ENCODE peak calls at places on chromosomes 13 and 19, in six cellular contexts. V is IMR-90, O is neuronal stem cell, L is H9, R is H1, I is trophoblast cell. N is an unnamed sample.

GRCh38 chr13:111994578-111994977 is 72.4 kb upstream of the SOX1 start:
- DNase-seq in L (no peak), V (no peak), O (no peak), I (no peak), R (no peak), N (no peak)

GRCh38 chr19:18456974-18457373 is 19.0 kb upstream of the ISYNA1 start:
- DNase-seq in L (no peak), O (no peak), I (no peak), V (no peak), R (no peak), N (no peak)

GRCh38 chr19:53463263-53463662 is 4.3 kb upstream of the ZNF813 start:
- DNase-seq in V (peak; percentile 6), L (peak; percentile 95), I (peak; percentile 10), O (peak; percentile 39), R (peak; percentile 80), N (no peak)

GRCh38 chr19:50198431-50199253 is 4.8 kb upstream of the MYH14 start:
- DNase-seq in L (no peak), O (no peak), I (no peak), V (no peak), R (no peak), N (no peak)

GRCh38 chr13:112117955-112118302 is 51.0 kb downstream of the SOX1 start:
- DNase-seq in O (no peak), V (no peak), I (no peak), R (no peak), L (no peak), N (no peak)

GRCh38 chr19:54282706-54283105 is 1.8 kb upstream of the LILRB2 start:
- DNase-seq in L (no peak), O (no peak), V (no peak), R (no peak), I (no peak), N (no peak)

GRCh38 chr13:23586336-23586735 is 16.1 kb downstream of the TNFRSF19 start:
- DNase-seq in R (no peak), L (no peak), O (no peak), V (no peak), I (no peak), N (no peak)

GRCh38 chr13:82758056-82758455 is 1124.2 kb downstream of the SLITRK1 start:
- DNase-seq in L (peak; percentile 81), I (no peak), O (no peak), R (peak; percentile 77), V (peak; percentile 17), N (no peak)

GRCh38 chr13:110509478-110509926 is 52.0 kb downstream of the RAB20 start:
- DNase-seq in I (no peak), L (no peak), O (no peak), V (peak; percentile 41), R (no peak), N (peak; percentile 48)

GRCh38 chr13:30526612-30527217 is 61.0 kb upstream of the HMGB1 start:
- DNase-seq in I (peak; percentile 35), L (peak; percentile 35), R (no peak), O (no peak), V (peak; percentile 25), N (peak; percentile 84)

GRCh38 chr13:104831823-104832222 is 1703.6 kb downstream of the EFNB2 start:
- DNase-seq in R (no peak), V (no peak), I (no peak), O (no peak), L (no peak), N (no peak)

GRCh38 chr19:48975947-48976847 is 11.1 kb downstream of the FTL start:
- DNase-seq in I (no peak), O (no peak), R (no peak), L (no peak), V (no peak), N (peak; percentile 50)

GRCh38 chr19:30622276-30622675 is 250.1 kb downstream of the ZNF536 start:
- DNase-seq in I (no peak), O (no peak), L (no peak), V (no peak), R (no peak), N (no peak)

GRCh38 chr13:47112205-47112896 is 215.5 kb upstream of the HTR2A start:
- DNase-seq in O (peak; percentile 35), I (no peak), L (peak; percentile 53), R (peak; percentile 56), V (no peak), N (no peak)

GRCh38 chr13:26062853-26063444 is 11.1 kb upstream of the SHISA2 start:
- DNase-seq in V (peak; percentile 33), L (no peak), I (peak; percentile 24), O (peak; percentile 45), R (no peak), N (peak; percentile 74)

GRCh38 chr19:4914736-4915501 is 5.6 kb downstream of the UHRF1 start:
- DNase-seq in R (no peak), V (peak; percentile 69), I (peak; percentile 27), O (no peak), L (no peak), N (peak; percentile 82)

GRCh38 chr13:97141564-97142005 is 80.5 kb upstream of the MBNL2 start:
- DNase-seq in O (peak; percentile 23), V (peak; percentile 94), L (peak; percentile 72), R (peak; percentile 29), I (peak; percentile 87), N (peak; percentile 95)

GRCh38 chr19:15038304-15038703 is 11.0 kb upstream of the CASP14 start:
- DNase-seq in I (no peak), R (no peak), V (no peak), O (no peak), L (no peak), N (no peak)

GRCh38 chr19:15047680-15048079 is 1.6 kb upstream of the CASP14 start:
- DNase-seq in I (no peak), O (no peak), R (no peak), V (no peak), L (no peak), N (no peak)

DNA sequence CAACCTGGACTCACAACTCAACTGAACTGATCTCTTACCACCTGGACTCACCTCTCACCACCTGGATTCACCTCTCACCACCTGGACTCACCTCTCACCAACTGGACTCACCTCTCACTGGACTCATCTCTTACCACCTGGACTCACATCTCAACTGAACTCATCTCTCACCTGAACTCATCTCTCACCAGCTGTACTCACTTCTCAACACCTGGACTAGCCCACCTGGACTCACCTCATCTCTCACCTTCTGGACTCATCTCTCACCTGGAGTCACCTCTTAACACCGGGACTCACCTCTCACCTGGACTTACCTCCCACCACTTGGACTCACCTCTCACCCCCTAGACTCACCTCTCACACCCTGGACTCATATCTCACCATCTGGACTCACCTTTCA is 7.3 kb upstream of the CASP14 start:
- DNase-seq in O (no peak), V (no peak), L (no peak), R (no peak), I (no peak), N (no peak)
- H4K91ac ChIP-seq in O (no peak overlapping the region), V (no peak overlapping the region), L (no peak overlapping the region), R (no peak overlapping the region), I (no peak overlapping the region), N (no peak overlapping the region)

GRCh38 chr19:28567834-28568233 is 645.1 kb downstream of the UQCRFS1 start:
- DNase-seq in I (no peak), L (no peak), O (no peak), V (no peak), R (no peak), N (no peak)
- H4K91ac ChIP-seq in I (no peak overlapping the region), L (no peak overlapping the region), O (no peak overlapping the region), V (no peak overlapping the region), R (no peak overlapping the region), N (no peak overlapping the region)

DNA sequence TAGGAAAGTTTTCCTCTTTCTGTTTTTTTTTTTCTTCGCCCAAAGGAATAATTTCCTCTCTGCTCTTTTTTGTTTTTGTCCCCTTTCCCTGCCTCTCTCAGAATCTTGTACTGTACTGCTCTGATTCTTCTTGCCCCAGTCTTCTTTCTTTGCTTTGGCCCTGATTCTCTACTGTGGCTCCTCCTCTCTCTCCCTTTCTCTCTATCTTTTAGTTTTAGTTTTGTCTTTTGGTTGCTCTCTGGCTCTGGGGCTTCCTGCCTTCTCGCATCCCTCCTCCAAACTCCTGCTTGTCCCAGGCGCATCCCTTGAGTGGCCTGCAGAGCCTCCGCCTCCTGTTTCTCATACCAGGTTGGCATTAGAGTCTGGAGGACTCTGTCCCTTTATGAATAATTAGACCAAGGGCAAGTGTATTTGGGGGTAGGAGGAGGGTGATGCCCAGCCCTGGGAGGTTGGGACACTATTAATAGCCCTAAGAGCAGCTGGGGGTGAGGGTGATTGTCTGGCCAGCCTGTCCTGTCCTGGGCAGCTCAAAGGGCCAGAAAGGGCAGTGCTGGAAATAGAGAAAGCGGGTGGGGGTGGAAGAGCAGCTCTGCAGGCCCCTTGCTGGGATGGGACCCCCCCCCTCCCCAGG is 39.1 kb downstream of the LYL1 start:
- DNase-seq in R (no peak), I (no peak), V (no peak), L (no peak), O (no peak), N (no peak)
- H4K91ac ChIP-seq in R (no peak overlapping the region), I (no peak overlapping the region), V (no peak overlapping the region), L (no peak overlapping the region), O (no peak overlapping the region), N (no peak overlapping the region)

GRCh38 chr13:52411629-52412028 is 5.7 kb upstream of the THSD1 start:
- DNase-seq in R (no peak), L (no peak), V (peak; percentile 81), I (no peak), O (no peak), N (peak; percentile 14)
- H4K91ac ChIP-seq in R (no peak overlapping the region), L (no peak overlapping the region), V (no peak overlapping the region), I (no peak overlapping the region), O (no peak overlapping the region), N (no peak overlapping the region)

GRCh38 chr19:40279761-40280607 is 5.2 kb downstream of the AKT2 start:
- DNase-seq in R (no peak), L (no peak), V (no peak), I (no peak), O (no peak), N (no peak)
- H4K91ac ChIP-seq in R (peak overlapping the region; percentile 66), L (no peak overlapping the region), V (no peak overlapping the region), I (no peak overlapping the region), O (no peak overlapping the region), N (no peak overlapping the region)

GRCh38 chr19:3716147-3716668 is 8.0 kb downstream of the TJP3 start:
- DNase-seq in R (no peak), O (no peak), V (no peak), L (no peak), I (no peak), N (no peak)
- H4K91ac ChIP-seq in R (no peak overlapping the region), O (no peak overlapping the region), V (no peak overlapping the region), L (no peak overlapping the region), I (no peak overlapping the region), N (no peak overlapping the region)